ENCODE peak calls at places on chromosome 13, in eight cellular contexts. T, A, B, K, V, G, E and L are unnamed samples. For H3K4me1 and H3K36me3, the result is how much of the 10 kb centered on the place peaks cover.

GRCh38 chr13:109331898-109332297 is 454.5 kb downstream of the IRS2 start:
- DNase-seq in E (no peak), G (peak), V (peak), T (peak), A (peak), B (no peak), K (no peak), L (peak)

GRCh38 chr13:59681630-59682311 is 482.0 kb downstream of the DIAPH3 start:
- DNase-seq in T (no peak), A (no peak), G (no peak), B (no peak), V (peak), K (no peak), E (no peak), L (no peak)

GRCh38 chr13:59625121-59625520 is 538.6 kb downstream of the DIAPH3 start:
- DNase-seq in K (no peak), V (no peak), G (no peak), A (no peak), T (no peak), E (no peak), B (no peak), L (no peak)

GRCh38 chr13:102530751-102531150 is 66.0 kb upstream of the TPP2 start:
- DNase-seq in E (no peak), A (no peak), V (no peak), T (no peak), B (no peak), G (no peak), K (no peak), L (no peak)

GRCh38 chr13:102322211-102322610 is 79.6 kb downstream of the FGF14 start:
- DNase-seq in B (no peak), E (no peak), A (no peak), V (no peak), T (no peak), G (no peak), K (no peak), L (no peak)

GRCh38 chr13:108086678-108087077 is 128.7 kb downstream of the LIG4 start:
- DNase-seq in A (no peak), K (no peak), B (peak), G (peak), E (no peak), T (peak), V (peak), L (peak)

GRCh38 chr13:75181906-75182305 is 300.1 kb downstream of the TBC1D4 start:
- DNase-seq in B (no peak), T (no peak), G (peak), A (peak), E (no peak), V (peak), K (no peak), L (no peak)

GRCh38 chr13:61183670-61184069 is 232.0 kb downstream of the PCDH20 start:
- DNase-seq in V (no peak), B (no peak), A (no peak), E (no peak), T (no peak), G (no peak), K (no peak), L (no peak)

GRCh38 chr13:98571955-98572662 is 4.8 kb downstream of the STK24 start:
- DNase-seq in G (peak), K (no peak), A (peak), E (no peak), V (peak), B (no peak), T (peak), L (peak)

GRCh38 chr13:110885966-110886365 is 28.9 kb downstream of the ANKRD10 start:
- DNase-seq in T (no peak), G (no peak), V (no peak), E (no peak), B (peak), K (no peak), A (no peak), L (no peak)

GRCh38 chr13:44278164-44278563 is 95.5 kb upstream of the SERP2 start:
- DNase-seq in A (no peak), B (no peak), E (no peak), T (no peak), K (no peak), G (no peak), V (no peak), L (no peak)

GRCh38 chr13:44280461-44280860 is 93.2 kb upstream of the SERP2 start:
- DNase-seq in A (peak), B (no peak), T (no peak), V (peak), K (no peak), G (peak), E (no peak), L (no peak)

GRCh38 chr13:44283598-44283997 is 90.0 kb upstream of the SERP2 start:
- DNase-seq in T (no peak), K (no peak), B (no peak), E (no peak), G (no peak), V (no peak), A (no peak), L (no peak)

GRCh38 chr13:44277459-44277858 is 96.2 kb upstream of the SERP2 start:
- DNase-seq in E (no peak), K (no peak), T (no peak), V (no peak), A (no peak), G (no peak), B (no peak), L (no peak)

DNA sequence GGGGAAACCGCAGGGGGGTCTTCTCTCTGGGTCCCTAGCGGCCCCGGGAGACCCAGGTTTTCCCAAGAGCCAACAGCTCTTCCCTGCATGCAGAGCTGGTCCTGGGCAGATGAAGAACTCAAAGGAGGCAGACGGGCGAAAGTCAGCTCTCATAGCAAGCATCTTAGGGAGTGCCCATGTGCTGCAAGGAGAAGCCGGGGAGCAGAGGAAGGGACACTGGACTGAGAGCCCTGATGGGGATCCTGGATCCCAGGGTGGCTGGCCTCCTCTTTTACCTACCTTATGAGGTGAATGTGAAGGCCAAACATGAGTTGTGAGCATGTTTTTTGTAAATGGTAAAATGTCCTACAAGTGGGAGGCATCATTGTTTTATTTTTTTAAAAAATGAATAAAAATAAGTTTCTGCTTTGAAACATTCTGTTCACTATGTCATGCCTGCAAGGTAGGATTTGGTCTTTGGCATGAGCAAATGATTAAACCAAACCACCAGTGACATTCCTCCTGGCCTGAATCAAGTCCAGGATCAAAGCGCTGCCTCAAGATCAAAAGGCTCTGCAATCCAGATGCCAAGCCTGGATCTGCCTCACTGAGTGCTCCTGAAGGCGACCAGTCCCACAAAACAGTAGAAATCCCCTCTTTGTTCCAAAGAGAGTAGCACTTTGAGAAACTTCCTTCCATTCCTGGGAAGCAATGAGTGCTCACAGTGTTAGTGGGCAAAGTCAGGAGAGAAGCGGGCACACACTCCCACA is 92.2 kb upstream of the SERP2 start:
- DNase-seq in A (peak), T (no peak), E (no peak), G (no peak), K (no peak), B (no peak), V (no peak), L (no peak)
- H3K4me1 ChIP-seq in A (under half), T (under half), E (under half), G (under half), K (under half), B (under half), V (under half), L (under half)

GRCh38 chr13:23321534-23322241 is 111.8 kb downstream of the SACS start:
- DNase-seq in T (no peak), E (no peak), A (peak), B (no peak), V (peak), K (no peak), G (peak), L (peak)

GRCh38 chr13:23320926-23321533 is 112.5 kb downstream of the SACS start:
- DNase-seq in E (no peak), T (no peak), K (no peak), B (no peak), V (no peak), A (no peak), G (no peak), L (no peak)

GRCh38 chr13:23323946-23324709 is 109.4 kb downstream of the SACS start:
- DNase-seq in G (peak), V (peak), K (no peak), B (peak), E (no peak), A (peak), T (no peak), L (no peak)

GRCh38 chr13:23322353-23323336 is 110.9 kb downstream of the SACS start:
- DNase-seq in K (no peak), E (no peak), T (no peak), A (peak), B (no peak), V (peak), G (peak), L (no peak)

GRCh38 chr13:23319915-23320224 is 113.6 kb downstream of the SACS start:
- DNase-seq in T (no peak), K (no peak), A (no peak), V (no peak), B (no peak), E (no peak), G (no peak), L (no peak)
- H3K4me2 ChIP-seq in T (no peak), K (no peak), A (no peak), V (peak), B (no peak), E (no peak), G (no peak), L (no peak)

GRCh38 chr13:112562254-112562653 is 25.7 kb downstream of the TUBGCP3 start:
- DNase-seq in T (no peak), A (no peak), G (no peak), V (no peak), B (no peak), E (no peak), K (no peak), L (no peak)

GRCh38 chr13:112562786-112563383 is 25.1 kb downstream of the TUBGCP3 start:
- DNase-seq in A (no peak), T (no peak), K (no peak), B (no peak), V (no peak), E (no peak), G (no peak), L (no peak)

GRCh38 chr13:112561478-112561877 is 26.5 kb downstream of the TUBGCP3 start:
- DNase-seq in E (no peak), G (no peak), T (no peak), V (no peak), K (no peak), B (no peak), A (no peak), L (no peak)

GRCh38 chr13:112556600-112556999 is 31.4 kb downstream of the TUBGCP3 start:
- DNase-seq in A (no peak), K (no peak), V (no peak), T (no peak), B (no peak), E (no peak), G (no peak), L (no peak)

GRCh38 chr13:112558696-112559418 is 29.1 kb downstream of the TUBGCP3 start:
- DNase-seq in K (no peak), E (no peak), V (no peak), T (no peak), A (no peak), B (no peak), G (no peak), L (no peak)
- H3K36me3 ChIP-seq in K (under half), E (under half), V (under half), T (under half), A (under half), B (under half), G (under half), L (under half)

DNA sequence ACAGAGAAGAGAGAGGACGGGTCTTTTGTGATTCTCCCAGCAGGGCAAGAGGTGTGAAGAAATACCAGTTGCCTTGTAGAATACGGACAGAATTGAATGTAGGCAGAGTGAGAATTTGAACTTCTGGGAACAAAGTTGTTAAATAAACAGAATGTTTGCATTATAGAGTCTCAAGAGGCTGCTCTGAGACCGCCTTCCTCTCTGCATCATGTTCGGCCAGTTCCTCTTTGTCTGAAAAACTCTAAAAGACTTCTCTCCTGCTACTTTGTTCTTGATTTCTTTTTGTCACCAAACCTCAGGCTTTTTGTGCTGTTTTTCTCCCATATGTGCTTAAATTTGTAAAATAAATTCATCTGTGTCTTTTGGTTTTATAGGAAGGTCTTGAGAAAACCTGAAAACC is 256.4 kb downstream of the DLEU7 start:
- DNase-seq in G (no peak), B (no peak), K (no peak), E (no peak), V (no peak), A (no peak), T (no peak), L (no peak)
- H3K4me1 ChIP-seq in G (under half), B (under half), K (under half), E (under half), V (under half), A (under half), T (under half), L (under half)

DNA sequence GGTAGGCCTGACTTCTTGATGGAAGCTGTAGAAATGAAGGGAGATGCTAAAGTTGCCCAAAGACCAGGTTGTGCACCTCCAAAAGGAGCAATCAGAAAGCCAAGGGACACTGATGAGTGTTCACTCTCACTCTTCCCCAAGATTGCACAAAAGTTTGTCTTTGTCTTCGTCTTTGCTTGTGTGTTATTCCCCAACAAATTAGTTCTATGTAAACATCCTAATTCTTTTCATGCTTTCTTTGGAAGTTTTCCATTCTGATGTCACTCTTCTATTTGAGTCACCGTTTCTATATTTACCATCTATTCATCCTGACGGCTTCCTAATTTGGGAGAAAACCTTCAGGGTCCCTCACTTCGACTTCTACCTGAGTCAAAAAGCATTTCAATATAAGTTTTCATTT is 3.7 kb upstream of the TMEM272 start:
- DNase-seq in A (peak), K (no peak), G (peak), V (peak), T (no peak), E (no peak), B (no peak), L (no peak)
- H3K4me2 ChIP-seq in A (no peak), K (no peak), G (no peak), V (peak), T (no peak), E (no peak), B (no peak), L (no peak)

DNA sequence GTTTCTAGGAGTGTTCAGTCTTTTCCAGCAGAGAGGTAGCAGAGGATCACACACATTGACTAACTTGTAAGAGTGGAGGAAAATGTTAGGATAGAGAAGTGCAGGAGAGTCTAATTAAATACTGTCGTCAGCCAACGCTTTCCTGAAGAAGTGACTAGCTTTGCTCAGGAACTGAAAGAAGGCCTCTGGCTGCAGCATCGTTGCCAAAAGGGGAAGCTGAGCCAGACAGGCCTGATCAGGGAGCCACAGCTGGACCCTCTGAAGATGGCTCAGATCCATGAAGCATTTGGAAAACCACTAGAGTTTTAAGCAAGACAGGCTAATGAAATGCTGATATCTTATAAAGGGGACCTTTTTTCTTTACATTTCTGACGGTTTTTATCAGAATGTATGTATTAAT is 38.4 kb upstream of the LAMP1 start:
- DNase-seq in T (no peak), G (no peak), K (no peak), E (no peak), A (no peak), V (no peak), B (no peak), L (no peak)
- H3K36me3 ChIP-seq in T (under half), G (under half), K (half or more), E (under half), A (under half), V (half or more), B (under half), L (under half)

GRCh38 chr13:40220299-40220935 is 446.0 kb downstream of the FOXO1 start:
- DNase-seq in A (peak), G (no peak), B (no peak), V (peak), K (no peak), T (no peak), E (no peak), L (no peak)

GRCh38 chr13:40217675-40218074 is 448.8 kb downstream of the FOXO1 start:
- DNase-seq in A (no peak), E (no peak), G (no peak), K (no peak), T (no peak), V (no peak), B (no peak), L (no peak)

GRCh38 chr13:40215747-40216146 is 450.7 kb downstream of the FOXO1 start:
- DNase-seq in K (no peak), G (no peak), T (no peak), A (no peak), V (no peak), B (no peak), E (no peak), L (no peak)

GRCh38 chr13:40221131-40221459 is 445.3 kb downstream of the FOXO1 start:
- DNase-seq in V (no peak), E (no peak), B (no peak), K (no peak), T (no peak), A (no peak), G (no peak), L (no peak)

DNA sequence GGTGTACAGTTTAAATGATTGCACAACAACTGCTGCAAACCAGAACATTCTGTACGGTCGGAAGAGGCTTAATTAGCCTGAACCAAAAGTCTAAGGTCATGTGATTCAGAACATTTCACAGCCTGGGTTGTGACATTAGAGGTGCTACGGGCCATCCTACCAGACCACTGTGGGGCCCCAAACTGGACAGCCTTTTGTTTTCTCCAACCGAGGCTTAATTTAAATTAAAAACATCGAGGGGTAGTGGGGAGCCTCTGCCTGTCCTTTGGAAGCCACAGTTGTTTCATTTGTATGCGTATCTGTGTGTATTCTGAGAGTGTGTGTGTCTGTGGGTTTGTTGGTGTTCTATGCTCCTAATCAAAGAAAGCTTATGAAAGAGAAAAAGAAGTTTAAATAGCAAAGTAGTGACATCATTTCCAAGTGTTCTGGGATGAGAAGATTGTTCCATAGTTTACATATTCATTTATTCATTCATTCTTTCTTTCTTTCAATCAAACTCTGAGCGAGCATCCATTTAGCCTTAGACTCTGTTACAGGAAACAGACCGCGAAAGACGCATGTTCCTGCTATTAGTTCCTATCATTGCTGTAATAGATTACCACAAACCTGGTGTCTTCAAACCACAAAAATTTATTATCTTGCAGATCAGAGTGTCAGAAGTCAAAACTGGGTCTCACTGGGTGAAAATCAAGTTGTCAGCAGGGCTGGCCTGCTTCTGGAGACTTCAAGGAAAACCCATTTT is 444.8 kb downstream of the FOXO1 start:
- DNase-seq in V (peak), K (no peak), E (no peak), T (peak), G (no peak), A (peak), B (no peak), L (peak)
- H3K4me1 ChIP-seq in V (under half), K (under half), E (under half), T (under half), G (under half), A (under half), B (under half), L (under half)

DNA sequence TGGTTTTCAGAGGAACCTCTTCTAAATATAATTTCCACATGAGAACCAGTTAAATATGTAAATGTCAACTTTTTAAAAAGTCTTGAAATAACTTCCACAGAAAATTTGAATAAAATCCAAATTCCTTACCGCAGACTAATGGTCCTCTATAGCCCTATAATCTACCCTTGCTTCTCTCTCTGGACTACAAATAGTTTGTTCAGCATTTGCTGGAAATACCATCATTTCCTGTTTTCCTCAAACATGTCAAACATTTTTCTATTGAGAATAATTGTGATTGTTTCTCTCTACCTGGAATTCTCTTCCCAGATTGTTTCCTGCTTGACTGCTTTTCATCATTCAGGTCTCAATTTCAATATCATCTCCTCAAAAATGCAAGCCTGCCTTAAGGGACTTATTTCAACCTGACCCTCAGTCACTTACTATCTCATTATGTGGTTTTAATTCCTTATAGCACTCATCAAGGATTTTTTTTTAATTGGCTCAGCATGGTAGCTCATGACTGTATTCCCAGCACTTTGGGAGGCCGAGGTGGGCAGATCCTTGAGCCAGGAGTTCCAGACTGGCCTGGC is 898.9 kb upstream of the MIR17HG start:
- DNase-seq in A (peak), B (no peak), T (no peak), G (no peak), V (peak), K (no peak), E (no peak), L (no peak)
- H3K4me2 ChIP-seq in A (no peak), B (no peak), T (no peak), G (no peak), V (no peak), K (no peak), E (no peak), L (no peak)